ENCODE peak calls at places on chromosomes 2 and 18, in six cellular contexts. Q is neural progenitor cell, M is hepatocyte, F is GM23338, V is PC-3, X is HCT116. O is an unnamed sample.

GRCh38 chr2:157574165-157574564 is 54.5 kb downstream of the ACVR1C start:
- DNase-seq in F (no peak), Q (no peak), M (no peak), X (no peak), V (no peak), O (no peak)

GRCh38 chr2:110984654-110985053 is 136.1 kb upstream of the BCL2L11 start:
- DNase-seq in F (no peak), X (no peak), V (no peak), Q (no peak), M (no peak), O (no peak)

GRCh38 chr2:235238537-235238936 is 255.3 kb upstream of the AGAP1 start:
- DNase-seq in Q (no peak), F (no peak), V (peak; percentile 10), X (no peak), M (peak; percentile 70), O (no peak)

GRCh38 chr2:232869138-232870001 is 694 bp upstream of the SNORC start:
- DNase-seq in F (peak; percentile 62), Q (peak; percentile 35), V (no peak), X (no peak), M (no peak), O (no peak)

GRCh38 chr2:20123871-20124594 is 72.6 kb upstream of the LAPTM4A start:
- DNase-seq in F (no peak), V (no peak), M (no peak), X (no peak), Q (no peak), O (no peak)

GRCh38 chr2:73300926-73301325 is 7.6 kb upstream of the EGR4 start:
- DNase-seq in Q (no peak), F (no peak), X (no peak), M (no peak), V (no peak), O (no peak)

GRCh38 chr2:76688732-76689131 is 833.4 kb downstream of the LRRTM4 start:
- DNase-seq in M (no peak), Q (no peak), X (no peak), F (no peak), V (no peak), O (no peak)

GRCh38 chr18:48728204-48728833 is 189.5 kb downstream of the CTIF start:
- DNase-seq in X (no peak), M (no peak), F (no peak), Q (no peak), V (peak; percentile 83), O (no peak)

GRCh38 chr2:28334527-28334891 is 58.1 kb upstream of the FOSL2 start:
- DNase-seq in V (no peak), M (no peak), Q (no peak), X (no peak), F (no peak), O (no peak)

GRCh38 chr18:76494181-76494540 is 881 bp downstream of the ZNF516 start:
- DNase-seq in F (peak; percentile 63), V (no peak), X (no peak), M (peak; percentile 70), Q (peak; percentile 79), O (no peak)

GRCh38 chr2:7019191-7019590 is 102.0 kb downstream of the RNF144A start:
- DNase-seq in V (no peak), Q (no peak), X (no peak), F (no peak), M (no peak), O (no peak)

GRCh38 chr2:67876176-67876575 is 186.6 kb downstream of the C1D start:
- DNase-seq in F (no peak), V (peak; percentile 84), Q (no peak), M (no peak), X (no peak), O (no peak)

GRCh38 chr2:230955163-230955779 is 30.2 kb upstream of the GPR55 start:
- DNase-seq in F (no peak), V (no peak), M (no peak), Q (no peak), X (no peak), O (no peak)

GRCh38 chr18:32018331-32019250 is at the start of gene RNF125:
- DNase-seq in F (peak; percentile 94), V (peak; percentile 60), X (peak; percentile 87), Q (peak; percentile 96), M (peak; percentile 88), O (peak; percentile 95)

GRCh38 chr2:31694444-31694843 is 113.7 kb upstream of the SRD5A2 start:
- DNase-seq in Q (peak; percentile 5), X (peak; percentile 16), M (no peak), V (peak; percentile 50), F (peak; percentile 30), O (peak; percentile 33)

GRCh38 chr2:105329197-105329554 is 359 bp downstream of the TGFBRAP1 start:
- DNase-seq in X (no peak), F (no peak), V (no peak), M (no peak), Q (no peak), O (peak; percentile 25)

GRCh38 chr2:159214325-159214865 is 72.1 kb downstream of the WDSUB1 start:
- DNase-seq in X (no peak), M (no peak), V (peak; percentile 6), Q (no peak), F (no peak), O (no peak)

GRCh38 chr18:10166164-10166807 is 252.5 kb downstream of the VAPA start:
- DNase-seq in X (no peak), Q (no peak), F (no peak), M (no peak), V (no peak), O (no peak)

GRCh38 chr18:10170375-10170774 is 256.6 kb downstream of the VAPA start:
- DNase-seq in F (no peak), X (no peak), Q (no peak), V (no peak), M (no peak), O (no peak)

GRCh38 chr18:10167759-10168158 is 253.9 kb downstream of the VAPA start:
- DNase-seq in F (no peak), V (no peak), Q (no peak), X (no peak), M (no peak), O (no peak)

GRCh38 chr18:10168477-10168876 is 254.7 kb downstream of the VAPA start:
- DNase-seq in Q (no peak), V (no peak), X (no peak), F (no peak), M (no peak), O (no peak)

DNA sequence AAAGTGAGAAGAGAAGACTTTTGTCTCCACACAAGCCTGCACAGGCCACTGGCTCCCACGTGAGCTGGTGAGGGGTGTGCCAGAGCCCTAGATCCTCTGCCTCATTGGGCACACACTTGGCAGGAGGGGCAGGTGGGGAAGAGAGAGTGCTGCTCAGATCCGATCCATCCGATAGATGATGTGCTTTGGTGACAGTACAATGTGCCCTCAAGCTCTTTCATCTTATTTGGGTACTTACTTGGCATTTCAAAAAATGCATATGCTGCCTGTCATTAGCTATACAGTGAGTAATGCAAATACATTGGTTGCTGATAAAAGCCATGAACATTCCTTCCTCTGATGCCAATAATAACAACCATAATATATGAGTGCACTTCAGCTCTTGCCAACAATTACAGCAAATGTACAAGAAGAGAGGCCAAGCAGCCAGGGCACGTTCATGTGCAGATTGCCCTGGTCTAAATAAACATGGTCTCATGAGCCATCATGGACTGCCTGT is 255.3 kb downstream of the VAPA start:
- DNase-seq in X (no peak), M (no peak), V (peak; percentile 62), Q (no peak), F (no peak), O (no peak)
- TF ChIP-seq EZH2phosphoT487 in X (no peak), M (no peak), V (no peak), Q (no peak), F (no peak), O (no peak)

DNA sequence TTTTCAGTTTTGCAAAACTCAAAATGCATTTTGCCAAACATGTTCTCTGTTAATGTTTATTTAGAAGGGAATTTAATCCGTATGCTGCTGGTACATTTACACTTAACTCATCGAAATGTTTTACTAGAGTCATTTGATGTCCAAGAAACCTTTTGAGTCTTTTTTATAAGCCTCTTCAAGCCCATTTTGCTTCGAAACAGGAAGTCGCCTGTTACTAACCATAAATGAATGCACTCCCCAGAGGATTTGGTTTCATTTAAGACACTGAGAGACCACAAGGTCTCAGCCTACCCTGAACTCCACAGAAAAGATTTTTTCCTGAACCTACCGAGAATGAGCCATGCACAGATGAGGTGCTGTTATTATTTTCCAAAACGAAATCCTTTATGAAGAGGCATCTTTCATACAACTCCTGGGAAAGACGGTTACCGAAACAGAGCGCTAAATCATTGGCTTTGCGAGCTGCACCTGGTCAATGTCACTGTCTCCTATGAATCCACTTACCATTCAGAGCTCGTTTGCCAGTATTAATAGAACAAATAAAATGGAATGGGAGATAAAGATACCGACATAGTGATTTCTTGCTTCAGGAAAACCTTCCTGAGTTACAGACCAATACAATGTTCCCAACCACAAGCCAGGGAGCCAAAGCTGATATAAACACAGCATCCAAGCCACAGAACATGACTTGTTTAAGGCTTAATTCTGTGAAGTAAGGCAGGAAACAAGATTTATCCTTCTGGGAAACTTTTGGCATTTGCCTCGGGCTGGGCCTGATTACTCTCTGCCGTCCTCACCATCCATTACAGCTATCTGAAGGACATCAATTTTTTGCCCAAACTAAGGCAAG is 382.1 kb downstream of the OSR1 start:
- DNase-seq in V (peak; percentile 89), F (no peak), Q (no peak), M (peak; percentile 41), X (no peak), O (peak; percentile 26)
- H3K27ac ChIP-seq in V (peak overlapping the region; percentile 64), F (no peak overlapping the region), Q (no peak overlapping the region), M (peak overlapping the region; percentile 92), X (no peak overlapping the region), O (no peak overlapping the region)

GRCh38 chr2:120733238-120733942 is 2.3 kb upstream of the GLI2 start:
- DNase-seq in Q (no peak), F (no peak), V (no peak), X (no peak), M (no peak), O (no peak)

GRCh38 chr2:120735750-120736170 is at the start of gene GLI2:
- DNase-seq in X (peak; percentile 65), M (peak; percentile 92), Q (peak; percentile 95), V (peak; percentile 82), F (peak; percentile 90), O (peak; percentile 39)

GRCh38 chr2:120736955-120737801 is 1.5 kb downstream of the GLI2 start:
- DNase-seq in F (peak; percentile 94), Q (peak; percentile 94), X (no peak), M (peak; percentile 84), V (peak; percentile 62), O (no peak)

GRCh38 chr2:120736202-120736954 is 710 bp downstream of the GLI2 start:
- DNase-seq in M (no peak), F (peak; percentile 20), Q (peak; percentile 91), V (no peak), X (no peak), O (no peak)

GRCh38 chr2:120734930-120735611 is 597 bp upstream of the GLI2 start:
- DNase-seq in M (no peak), V (no peak), Q (peak; percentile 69), X (no peak), F (peak; percentile 67), O (no peak)
- TF ChIP-seq EZH2phosphoT487 in M (no peak), V (no peak), Q (no peak), X (no peak), F (no peak), O (no peak)

DNA sequence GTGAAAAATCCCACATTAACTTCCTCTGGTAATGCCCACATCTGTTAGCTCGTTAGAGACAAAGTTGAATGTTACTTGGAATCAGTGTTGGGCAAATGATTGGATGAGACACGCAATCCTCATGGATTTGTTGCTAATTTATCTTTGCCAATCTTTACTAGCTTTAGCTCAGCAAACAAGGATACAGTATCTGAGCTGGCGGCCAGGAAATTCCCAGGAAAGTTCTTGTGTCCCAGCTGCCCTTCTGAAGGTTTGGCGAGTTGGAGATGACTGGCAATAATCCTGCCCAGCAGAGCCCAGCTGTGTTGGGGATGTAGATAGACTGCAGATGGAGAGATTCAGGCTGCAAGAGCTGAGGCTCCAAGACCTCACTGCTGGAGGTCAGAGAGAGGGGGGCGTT is 507.0 kb upstream of the LRATD1 start:
- DNase-seq in F (no peak), Q (no peak), X (no peak), V (no peak), M (no peak), O (no peak)
- H3K27ac ChIP-seq in F (no peak overlapping the region), Q (no peak overlapping the region), X (no peak overlapping the region), V (no peak overlapping the region), M (no peak overlapping the region), O (no peak overlapping the region)